ENCODE peak calls at places on chromosomes 4 and X, in five cellular contexts. One of them, this sample, is unnamed.

GRCh38 chr4:80192937-80193336 is 4.4 kb upstream of the PRDM8 start:
- DNase-seq in Right ventricle myocardium inferior: no peak
- DNase-seq in HL-60: no peak
- DNase-seq in activated CD4-positive, CD25-positive, alpha-beta regulatory T cell: no peak
- DNase-seq in lower leg skin: peak; percentile 42
- DNase-seq in this sample: peak; percentile 16

GRCh38 chrX:2690856-2691542 is at the start of gene CD99:
- DNase-seq in activated CD4-positive, CD25-positive, alpha-beta regulatory T cell: no peak
- DNase-seq in lower leg skin: peak; percentile 88
- DNase-seq in HL-60: peak; percentile 62
- DNase-seq in Right ventricle myocardium inferior: peak; percentile 97
- DNase-seq in this sample: no peak

GRCh38 chrX:108216862-108217571 is 125.4 kb downstream of the ATG4A start:
- DNase-seq in lower leg skin: no peak
- DNase-seq in activated CD4-positive, CD25-positive, alpha-beta regulatory T cell: no peak
- DNase-seq in Right ventricle myocardium inferior: no peak
- DNase-seq in HL-60: no peak
- DNase-seq in this sample: no peak

GRCh38 chr4:34720563-34720962 is 1523.8 kb downstream of the ARAP2 start:
- DNase-seq in lower leg skin: no peak
- DNase-seq in activated CD4-positive, CD25-positive, alpha-beta regulatory T cell: no peak
- DNase-seq in Right ventricle myocardium inferior: no peak
- DNase-seq in HL-60: no peak
- DNase-seq in this sample: no peak

GRCh38 chr4:13983189-13983790 is 355.8 kb upstream of the BOD1L1 start:
- DNase-seq in activated CD4-positive, CD25-positive, alpha-beta regulatory T cell: no peak
- DNase-seq in Right ventricle myocardium inferior: no peak
- DNase-seq in lower leg skin: no peak
- DNase-seq in HL-60: no peak
- DNase-seq in this sample: no peak

GRCh38 chrX:103607385-103608304 is at the start of gene TCEAL3:
- DNase-seq in activated CD4-positive, CD25-positive, alpha-beta regulatory T cell: no peak
- DNase-seq in HL-60: no peak
- DNase-seq in Right ventricle myocardium inferior: peak; percentile 79
- DNase-seq in lower leg skin: peak; percentile 18
- DNase-seq in this sample: no peak

GRCh38 chr4:164204434-164204833 is 549.5 kb upstream of the SMIM31 start:
- DNase-seq in Right ventricle myocardium inferior: no peak
- DNase-seq in HL-60: no peak
- DNase-seq in lower leg skin: no peak
- DNase-seq in activated CD4-positive, CD25-positive, alpha-beta regulatory T cell: no peak
- DNase-seq in this sample: no peak

GRCh38 chr4:2939383-2940243 is 23.6 kb downstream of the NOP14 start:
- DNase-seq in Right ventricle myocardium inferior: peak; percentile 62
- DNase-seq in activated CD4-positive, CD25-positive, alpha-beta regulatory T cell: no peak
- DNase-seq in lower leg skin: peak; percentile 12
- DNase-seq in HL-60: no peak
- DNase-seq in this sample: no peak

GRCh38 chr4:111492501-111492900 is 652.8 kb upstream of the FAM241A start:
- DNase-seq in lower leg skin: no peak
- DNase-seq in HL-60: no peak
- DNase-seq in Right ventricle myocardium inferior: no peak
- DNase-seq in activated CD4-positive, CD25-positive, alpha-beta regulatory T cell: no peak
- DNase-seq in this sample: no peak

GRCh38 chr4:79225360-79225759 is 100.5 kb downstream of the NAA11 start:
- DNase-seq in Right ventricle myocardium inferior: no peak
- DNase-seq in HL-60: no peak
- DNase-seq in activated CD4-positive, CD25-positive, alpha-beta regulatory T cell: no peak
- DNase-seq in lower leg skin: no peak
- DNase-seq in this sample: no peak

GRCh38 chrX:13419276-13419675 is 99.4 kb upstream of the ATXN3L start:
- DNase-seq in Right ventricle myocardium inferior: no peak
- DNase-seq in HL-60: no peak
- DNase-seq in activated CD4-positive, CD25-positive, alpha-beta regulatory T cell: no peak
- DNase-seq in lower leg skin: no peak
- DNase-seq in this sample: no peak

GRCh38 chr4:151771664-151772063 is 10.9 kb upstream of the GATB start:
- DNase-seq in lower leg skin: no peak
- DNase-seq in activated CD4-positive, CD25-positive, alpha-beta regulatory T cell: no peak
- DNase-seq in Right ventricle myocardium inferior: no peak
- DNase-seq in HL-60: no peak
- DNase-seq in this sample: no peak

GRCh38 chr4:141346144-141346543 is 125.4 kb downstream of the ZNF330 start:
- DNase-seq in HL-60: peak; percentile 10
- DNase-seq in activated CD4-positive, CD25-positive, alpha-beta regulatory T cell: no peak
- DNase-seq in Right ventricle myocardium inferior: no peak
- DNase-seq in lower leg skin: no peak
- DNase-seq in this sample: no peak

GRCh38 chr4:137226900-137227299 is 305.4 kb downstream of the PCDH18 start:
- DNase-seq in activated CD4-positive, CD25-positive, alpha-beta regulatory T cell: no peak
- DNase-seq in lower leg skin: no peak
- DNase-seq in HL-60: no peak
- DNase-seq in Right ventricle myocardium inferior: no peak
- DNase-seq in this sample: no peak

GRCh38 chr4:122783301-122784215 is 43.1 kb upstream of the FGF2 start:
- DNase-seq in lower leg skin: peak; percentile 22
- DNase-seq in activated CD4-positive, CD25-positive, alpha-beta regulatory T cell: no peak
- DNase-seq in HL-60: no peak
- DNase-seq in Right ventricle myocardium inferior: peak; percentile 77
- DNase-seq in this sample: peak; percentile 28

GRCh38 chr4:77449162-77449561 is 156.5 kb upstream of the CXCL13 start:
- DNase-seq in lower leg skin: no peak
- DNase-seq in Right ventricle myocardium inferior: no peak
- DNase-seq in HL-60: no peak
- DNase-seq in activated CD4-positive, CD25-positive, alpha-beta regulatory T cell: no peak
- DNase-seq in this sample: no peak

GRCh38 chrX:119692241-119693031 is 532 bp downstream of the SEPTIN6 start:
- DNase-seq in Right ventricle myocardium inferior: peak; percentile 74
- DNase-seq in lower leg skin: no peak
- DNase-seq in HL-60: peak; percentile 48
- DNase-seq in activated CD4-positive, CD25-positive, alpha-beta regulatory T cell: peak; percentile 38
- DNase-seq in this sample: peak; percentile 2

GRCh38 chr4:140861359-140862181 is 105.4 kb upstream of the TBC1D9 start:
- DNase-seq in activated CD4-positive, CD25-positive, alpha-beta regulatory T cell: peak; percentile 1
- DNase-seq in HL-60: peak; percentile 46
- DNase-seq in lower leg skin: peak; percentile 79
- DNase-seq in Right ventricle myocardium inferior: no peak
- DNase-seq in this sample: peak; percentile 52

GRCh38 chrX:69618803-69619202 is 2.9 kb downstream of the EDA start:
- DNase-seq in HL-60: no peak
- DNase-seq in lower leg skin: no peak
- DNase-seq in activated CD4-positive, CD25-positive, alpha-beta regulatory T cell: no peak
- DNase-seq in Right ventricle myocardium inferior: no peak
- DNase-seq in this sample: no peak

GRCh38 chr4:186669159-186669720 is 54.4 kb downstream of the FAT1 start:
- DNase-seq in Right ventricle myocardium inferior: no peak
- DNase-seq in activated CD4-positive, CD25-positive, alpha-beta regulatory T cell: no peak
- DNase-seq in HL-60: no peak
- DNase-seq in lower leg skin: no peak
- DNase-seq in this sample: no peak

GRCh38 chr4:147019061-147019460 is 73.4 kb upstream of the TTC29 start:
- DNase-seq in lower leg skin: peak; percentile 65
- DNase-seq in HL-60: peak; percentile 51
- DNase-seq in activated CD4-positive, CD25-positive, alpha-beta regulatory T cell: peak; percentile 1
- DNase-seq in Right ventricle myocardium inferior: peak; percentile 66
- DNase-seq in this sample: no peak

GRCh38 chrX:108071578-108071977 is 19.8 kb downstream of the PSMD10 start:
- DNase-seq in lower leg skin: no peak
- DNase-seq in Right ventricle myocardium inferior: no peak
- DNase-seq in activated CD4-positive, CD25-positive, alpha-beta regulatory T cell: no peak
- DNase-seq in HL-60: no peak
- DNase-seq in this sample: no peak

GRCh38 chrX:76148011-76148665 is 24.7 kb upstream of the PBDC1 start:
- DNase-seq in Right ventricle myocardium inferior: no peak
- DNase-seq in lower leg skin: peak; percentile 12
- DNase-seq in HL-60: peak; percentile 15
- DNase-seq in activated CD4-positive, CD25-positive, alpha-beta regulatory T cell: no peak
- DNase-seq in this sample: no peak

GRCh38 chrX:84168095-84168494 is 19.9 kb downstream of the RPS6KA6 start:
- DNase-seq in activated CD4-positive, CD25-positive, alpha-beta regulatory T cell: no peak
- DNase-seq in HL-60: no peak
- DNase-seq in lower leg skin: no peak
- DNase-seq in Right ventricle myocardium inferior: no peak
- DNase-seq in this sample: no peak

GRCh38 chr4:147194604-147195003 is 248.9 kb upstream of the TTC29 start:
- DNase-seq in HL-60: no peak
- DNase-seq in lower leg skin: no peak
- DNase-seq in activated CD4-positive, CD25-positive, alpha-beta regulatory T cell: no peak
- DNase-seq in Right ventricle myocardium inferior: no peak
- DNase-seq in this sample: no peak

GRCh38 chr4:139978692-139979091 is 175.3 kb downstream of the MAML3 start:
- DNase-seq in HL-60: peak; percentile 74
- DNase-seq in Right ventricle myocardium inferior: peak; percentile 71
- DNase-seq in activated CD4-positive, CD25-positive, alpha-beta regulatory T cell: no peak
- DNase-seq in lower leg skin: no peak
- DNase-seq in this sample: no peak

GRCh38 chr4:44425614-44426208 is 22.9 kb downstream of the KCTD8 start:
- DNase-seq in lower leg skin: no peak
- DNase-seq in activated CD4-positive, CD25-positive, alpha-beta regulatory T cell: no peak
- DNase-seq in HL-60: no peak
- DNase-seq in Right ventricle myocardium inferior: no peak
- DNase-seq in this sample: peak; percentile 37

GRCh38 chr4:149690726-149691125 is 124.9 kb downstream of the IQCM start:
- DNase-seq in lower leg skin: no peak
- DNase-seq in activated CD4-positive, CD25-positive, alpha-beta regulatory T cell: no peak
- DNase-seq in HL-60: no peak
- DNase-seq in Right ventricle myocardium inferior: no peak
- DNase-seq in this sample: no peak

GRCh38 chr4:172858731-172859230 is 309.8 kb upstream of the GALNT7 start:
- DNase-seq in lower leg skin: no peak
- DNase-seq in activated CD4-positive, CD25-positive, alpha-beta regulatory T cell: no peak
- DNase-seq in HL-60: no peak
- DNase-seq in Right ventricle myocardium inferior: no peak
- DNase-seq in this sample: no peak

GRCh38 chr4:91485415-91485814 is 818.4 kb upstream of the GRID2 start:
- DNase-seq in HL-60: no peak
- DNase-seq in Right ventricle myocardium inferior: no peak
- DNase-seq in activated CD4-positive, CD25-positive, alpha-beta regulatory T cell: no peak
- DNase-seq in lower leg skin: no peak
- DNase-seq in this sample: no peak

GRCh38 chrX:105696870-105697269 is 125.5 kb upstream of the NRK start:
- DNase-seq in lower leg skin: no peak
- DNase-seq in Right ventricle myocardium inferior: no peak
- DNase-seq in HL-60: no peak
- DNase-seq in activated CD4-positive, CD25-positive, alpha-beta regulatory T cell: no peak
- DNase-seq in this sample: no peak

GRCh38 chr4:165433529-165433928 is 54.7 kb downstream of the CPE start:
- DNase-seq in Right ventricle myocardium inferior: no peak
- DNase-seq in HL-60: no peak
- DNase-seq in lower leg skin: no peak
- DNase-seq in activated CD4-positive, CD25-positive, alpha-beta regulatory T cell: no peak
- DNase-seq in this sample: no peak

GRCh38 chrX:9905288-9905687 is 61.9 kb upstream of the CLDN34 start:
- DNase-seq in activated CD4-positive, CD25-positive, alpha-beta regulatory T cell: no peak
- DNase-seq in Right ventricle myocardium inferior: no peak
- DNase-seq in HL-60: no peak
- DNase-seq in lower leg skin: no peak
- DNase-seq in this sample: no peak

GRCh38 chr4:188613976-188614375 is 474.7 kb downstream of the TRIML1 start:
- DNase-seq in HL-60: no peak
- DNase-seq in lower leg skin: no peak
- DNase-seq in activated CD4-positive, CD25-positive, alpha-beta regulatory T cell: no peak
- DNase-seq in Right ventricle myocardium inferior: no peak
- DNase-seq in this sample: no peak

GRCh38 chr4:1246901-1247810 is 1.8 kb downstream of the CTBP1 start:
- DNase-seq in lower leg skin: no peak
- DNase-seq in Right ventricle myocardium inferior: peak; percentile 71
- DNase-seq in HL-60: peak; percentile 57
- DNase-seq in activated CD4-positive, CD25-positive, alpha-beta regulatory T cell: no peak
- DNase-seq in this sample: no peak

GRCh38 chrX:72712094-72712755 is 1.9 kb downstream of the PHKA1 start:
- DNase-seq in Right ventricle myocardium inferior: no peak
- DNase-seq in HL-60: no peak
- DNase-seq in activated CD4-positive, CD25-positive, alpha-beta regulatory T cell: no peak
- DNase-seq in lower leg skin: no peak
- DNase-seq in this sample: no peak

GRCh38 chrX:130694983-130695382 is 208.0 kb downstream of the ENOX2 start:
- DNase-seq in lower leg skin: no peak
- DNase-seq in HL-60: no peak
- DNase-seq in Right ventricle myocardium inferior: no peak
- DNase-seq in activated CD4-positive, CD25-positive, alpha-beta regulatory T cell: no peak
- DNase-seq in this sample: no peak

This sample was measured in T1000.